ENCODE peak calls at places on chromosomes 4 and X, in four cellular contexts. W is K562, Q is HepG2, F is GM12878. O is an unnamed sample.

GRCh38 chr4:666436-666810 is 7.7 kb downstream of the ATP5ME start:
- DNase-seq in W (no peak), Q (no peak), F (no peak), O (no peak)

GRCh38 chrX:116284383-116284782 is 113.8 kb downstream of the AGTR2 start:
- DNase-seq in W (no peak), Q (no peak), F (no peak), O (peak)

GRCh38 chrX:41333744-41333993 is 293 bp upstream of the DDX3X start:
- DNase-seq in W (no peak), Q (peak), F (peak), O (peak)

GRCh38 chr4:184937030-184937710 is 81.1 kb upstream of the HELT start:
- DNase-seq in W (no peak), Q (no peak), F (no peak), O (no peak)

GRCh38 chrX:137031517-137032377 is 2.0 kb downstream of the GPR101 start:
- DNase-seq in W (peak), Q (no peak), F (peak), O (peak)

GRCh38 chr4:122742933-122743829 is 10.7 kb downstream of the BBS12 start:
- DNase-seq in W (no peak), Q (no peak), F (no peak), O (no peak)

GRCh38 chr4:102760645-102761477 is at the start of gene MANBA:
- DNase-seq in W (peak), Q (peak), F (no peak), O (peak)

GRCh38 chr4:42845586-42845985 is 46.9 kb upstream of the GRXCR1 start:
- DNase-seq in W (no peak), Q (no peak), F (no peak), O (no peak)

GRCh38 chr4:156422576-156422975 is 468.9 kb upstream of the CTSO start:
- DNase-seq in W (no peak), Q (no peak), F (no peak), O (no peak)

GRCh38 chrX:153791104-153791852 is 2.9 kb downstream of the IDH3G start:
- DNase-seq in W (peak), Q (no peak), F (no peak), O (no peak)

GRCh38 chr4:157832596-157832995 is 340.2 kb downstream of the GASK1B start:
- DNase-seq in W (no peak), Q (peak), F (no peak), O (no peak)

GRCh38 chrX:73127700-73128241 is 48.5 kb upstream of the PABPC1L2A start:
- DNase-seq in W (no peak), Q (no peak), F (no peak), O (peak)

GRCh38 chrX:153459976-153460375 is 10.4 kb downstream of the HAUS7 start:
- DNase-seq in W (no peak), Q (peak), F (no peak), O (no peak)

DNA sequence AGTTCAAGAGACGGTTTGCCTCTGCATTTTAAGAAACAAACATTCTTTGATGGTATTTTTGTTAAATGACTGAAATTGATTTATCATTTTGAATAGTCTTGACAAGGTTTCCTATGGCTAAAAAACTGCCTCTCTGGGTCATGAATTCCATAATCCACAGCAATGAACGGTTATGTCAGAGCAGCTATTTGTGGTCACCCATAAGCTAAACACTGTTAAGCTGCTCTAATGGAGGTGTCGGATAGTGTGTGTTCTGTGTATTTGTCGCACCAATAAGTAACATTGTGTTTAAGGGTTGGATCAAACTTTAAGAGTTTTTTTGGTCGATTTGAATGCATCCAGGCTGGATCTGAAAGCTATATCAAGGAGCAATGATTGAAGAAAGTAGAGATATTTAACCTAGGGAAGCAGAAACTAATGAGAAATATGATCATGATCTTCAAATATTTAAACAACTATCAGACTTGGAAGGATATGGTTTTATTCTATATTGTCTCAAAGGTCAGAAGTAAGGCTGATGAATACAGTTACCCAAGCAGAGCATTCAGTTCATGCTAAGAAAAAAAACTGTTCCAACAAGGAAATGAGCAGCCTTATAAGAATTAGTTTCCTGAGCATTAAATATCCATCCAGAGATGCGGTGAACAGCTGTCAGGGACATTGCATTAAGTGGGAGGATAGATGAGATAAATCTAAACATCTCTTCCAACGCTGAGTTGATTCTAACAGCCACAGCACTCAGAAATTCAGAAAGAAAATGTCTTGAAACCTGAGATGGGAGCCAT is 232.3 kb upstream of the RPS6KA3 start:
- DNase-seq in W (no peak), Q (no peak), F (no peak), O (no peak)
- TF ChIP-seq RFX5 in W (no peak), Q (no peak), F (no peak), O (no peak)

GRCh38 chr4:165079476-165079875 is 25.8 kb downstream of the TRIM75 start:
- DNase-seq in W (no peak), Q (no peak), F (no peak), O (no peak)
- TF ChIP-seq JUNB in W (no peak), Q (no peak), F (no peak), O (no peak)

GRCh38 chr4:136637071-136637777 is 895.1 kb downstream of the PCDH18 start:
- DNase-seq in W (peak), Q (peak), F (no peak), O (peak)
- TF ChIP-seq CHD2 in W (no peak), Q (no peak), F (no peak), O (no peak)

GRCh38 chrX:3713225-3713936 is at the start of gene PRKX:
- DNase-seq in W (peak), Q (no peak), F (peak), O (peak)

GRCh38 chrX:3713937-3714434 is 537 bp upstream of the PRKX start:
- DNase-seq in W (no peak), Q (no peak), F (no peak), O (no peak)

GRCh38 chrX:3712870-3713224 is 602 bp downstream of the PRKX start:
- DNase-seq in W (peak), Q (no peak), F (no peak), O (no peak)

GRCh38 chrX:3715921-3716320 is 2.5 kb upstream of the PRKX start:
- DNase-seq in W (no peak), Q (no peak), F (no peak), O (no peak)

DNA sequence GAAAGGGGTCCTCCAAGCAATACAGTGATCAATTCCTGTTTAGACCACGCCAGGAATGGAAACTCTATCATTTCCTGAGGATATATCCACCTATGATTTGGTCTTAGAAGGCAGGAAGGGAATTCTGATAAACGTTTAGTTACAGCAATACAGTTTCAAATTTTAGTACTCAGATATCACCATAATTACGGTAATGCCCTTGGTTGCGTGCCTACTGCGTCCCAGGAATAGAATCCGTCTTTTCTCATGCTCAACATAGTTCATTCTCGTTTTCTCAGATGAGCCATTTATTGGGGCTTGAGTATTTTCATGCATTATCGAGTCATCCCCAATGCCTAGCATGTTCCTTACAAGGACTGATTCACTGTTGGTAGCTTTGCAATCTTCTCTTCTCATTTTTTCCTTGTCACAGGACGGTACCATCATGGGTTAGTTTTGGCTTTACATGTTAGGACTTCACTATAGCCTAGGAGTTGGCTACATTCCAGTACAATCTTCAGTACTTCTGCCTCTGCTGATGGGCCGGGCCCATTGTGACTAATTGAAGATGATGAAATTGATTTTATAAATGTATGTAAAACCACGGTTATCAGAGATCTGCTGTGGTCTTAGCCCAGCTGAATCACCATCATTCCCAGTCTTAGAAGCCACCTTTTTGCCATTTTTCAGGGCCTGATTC is 4.4 kb upstream of the PRKX start:
- DNase-seq in W (no peak), Q (no peak), F (no peak), O (no peak)
- TF ChIP-seq RFX5 in W (no peak), Q (no peak), F (no peak), O (no peak)

GRCh38 chrX:119194631-119195030 is 41.5 kb upstream of the PGRMC1 start:
- DNase-seq in W (no peak), Q (no peak), F (no peak), O (peak)
- TF ChIP-seq JUNB in W (no peak), Q (no peak), F (no peak), O (no peak)

GRCh38 chr4:2879026-2879425 is 35.4 kb downstream of the ADD1 start:
- DNase-seq in W (no peak), Q (no peak), F (no peak), O (no peak)

GRCh38 chr4:2873329-2873728 is 29.7 kb downstream of the ADD1 start:
- DNase-seq in W (no peak), Q (no peak), F (no peak), O (no peak)

GRCh38 chr4:2874861-2875260 is 31.2 kb downstream of the ADD1 start:
- DNase-seq in W (no peak), Q (no peak), F (no peak), O (no peak)

GRCh38 chr4:2878346-2878745 is 34.7 kb downstream of the ADD1 start:
- DNase-seq in W (no peak), Q (no peak), F (no peak), O (no peak)

GRCh38 chr4:2875556-2875955 is 31.9 kb downstream of the ADD1 start:
- DNase-seq in W (no peak), Q (no peak), F (no peak), O (no peak)
- TF ChIP-seq CHD2 in W (no peak), Q (no peak), F (no peak), O (no peak)